ENCODE peak calls at places on chromosomes 1 and 21, in nine cellular contexts. R is adrenal gland, W is endothelial cell, U is neural crest cell, S is epithelial cell of proximal tubule, L is Calu3, F is RWPE1, H is astrocyte, C is HCT116. G is an unnamed sample.
A peak's percentile ranks its signal among the peaks of the same experiment; 100 is the strongest.

GRCh38 chr1:2537785-2538115 is 7.7 kb upstream of the HES5 start:
- DNase-seq in R (no peak), W (no peak), U (no peak), S (no peak), L (no peak), F (no peak), H (no peak), C (no peak), G (no peak)

GRCh38 chr1:117370509-117370908 is 3.3 kb downstream of the MAN1A2 start:
- DNase-seq in R (no peak), W (no peak), U (no peak), S (no peak), L (no peak), F (no peak), H (no peak), C (no peak), G (no peak)

GRCh38 chr1:56617141-56617540 is 28.0 kb upstream of the PRKAA2 start:
- DNase-seq in R (no peak), W (no peak), U (no peak), S (no peak), L (no peak), F (peak; percentile 36), H (peak; percentile 12), C (no peak), G (no peak)

GRCh38 chr1:1626207-1627141 is 5.5 kb upstream of the MMP23B start:
- DNase-seq in R (no peak), W (no peak), U (no peak), S (no peak), L (no peak), F (no peak), H (no peak), C (no peak), G (no peak)

GRCh38 chr1:112544753-112545152 is 36.0 kb downstream of the WNT2B start:
- DNase-seq in R (no peak), W (no peak), U (no peak), S (no peak), L (no peak), F (no peak), H (peak; percentile 60), C (no peak), G (no peak)

GRCh38 chr1:70790232-70790923 is 257.2 kb downstream of the PTGER3 start:
- DNase-seq in R (no peak), W (no peak), U (no peak), S (no peak), L (no peak), F (no peak), H (no peak), C (no peak), G (no peak)

GRCh38 chr21:20996421-20997307 is 1.5 kb upstream of the NCAM2 start:
- DNase-seq in R (no peak), W (no peak), U (no peak), S (no peak), L (no peak), F (no peak), H (peak; percentile 70), C (no peak), G (no peak)

GRCh38 chr1:110563089-110563488 is 43.1 kb downstream of the KCNA2 start:
- DNase-seq in R (no peak), W (no peak), U (no peak), S (no peak), L (no peak), F (no peak), H (no peak), C (no peak), G (no peak)

GRCh38 chr1:21586926-21587601 is 77.8 kb downstream of the ALPL start:
- DNase-seq in R (peak; percentile 97), W (no peak), U (no peak), S (peak; percentile 79), L (peak; percentile 80), F (peak; percentile 87), H (peak; percentile 79), C (peak; percentile 61), G (no peak)

GRCh38 chr1:230414102-230414501 is 12.0 kb downstream of the PGBD5 start:
- DNase-seq in R (no peak), W (no peak), U (no peak), S (no peak), L (no peak), F (no peak), H (no peak), C (no peak), G (no peak)

GRCh38 chr1:35894183-35894582 is 11.2 kb downstream of the AGO1 start:
- DNase-seq in R (peak; percentile 93), W (no peak), U (no peak), S (no peak), L (no peak), F (no peak), H (peak; percentile 22), C (no peak), G (no peak)

DNA sequence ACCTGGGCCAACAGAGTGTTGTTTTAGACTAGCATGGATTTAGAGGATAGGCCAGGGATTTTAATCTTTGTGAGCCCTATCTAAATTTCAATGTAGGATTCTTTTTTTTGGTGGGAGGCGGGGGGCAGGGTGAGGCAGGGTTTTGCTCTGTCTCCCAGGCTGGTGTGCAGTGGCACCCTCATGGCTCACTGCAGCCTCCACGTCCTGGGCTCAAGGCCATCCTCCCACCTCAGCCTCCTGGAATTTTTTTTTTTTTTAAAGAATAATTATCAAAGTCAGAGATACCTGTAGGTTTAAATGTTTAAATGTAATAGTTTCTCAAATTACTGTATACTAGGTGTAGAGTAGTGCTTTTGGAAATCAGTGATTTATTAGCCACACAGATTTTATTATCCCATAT is 3.4 kb upstream of the MPC2 start:
- DNase-seq in R (no peak), W (no peak), U (no peak), S (no peak), L (no peak), F (no peak), H (no peak), C (no peak), G (no peak)
- TF ChIP-seq CTCF in R (no peak), W (no peak), U (no peak), S (no peak), L (no peak), F (no peak), H (no peak), C (no peak), G (no peak)

GRCh38 chr1:153778824-153779519 is 3.8 kb downstream of the SLC27A3 start:
- DNase-seq in R (no peak), W (no peak), U (no peak), S (no peak), L (no peak), F (no peak), H (no peak), C (no peak), G (no peak)

GRCh38 chr1:153780551-153780950 is 5.3 kb downstream of the SLC27A3 start:
- DNase-seq in R (no peak), W (no peak), U (no peak), S (no peak), L (no peak), F (no peak), H (no peak), C (no peak), G (no peak)

GRCh38 chr1:153786038-153786790 is 11.0 kb downstream of the SLC27A3 start:
- DNase-seq in R (no peak), W (no peak), U (no peak), S (no peak), L (no peak), F (no peak), H (no peak), C (no peak), G (no peak)

GRCh38 chr1:153779781-153780541 is 4.8 kb downstream of the SLC27A3 start:
- DNase-seq in R (peak; percentile 94), W (no peak), U (no peak), S (no peak), L (no peak), F (no peak), H (no peak), C (no peak), G (no peak)

DNA sequence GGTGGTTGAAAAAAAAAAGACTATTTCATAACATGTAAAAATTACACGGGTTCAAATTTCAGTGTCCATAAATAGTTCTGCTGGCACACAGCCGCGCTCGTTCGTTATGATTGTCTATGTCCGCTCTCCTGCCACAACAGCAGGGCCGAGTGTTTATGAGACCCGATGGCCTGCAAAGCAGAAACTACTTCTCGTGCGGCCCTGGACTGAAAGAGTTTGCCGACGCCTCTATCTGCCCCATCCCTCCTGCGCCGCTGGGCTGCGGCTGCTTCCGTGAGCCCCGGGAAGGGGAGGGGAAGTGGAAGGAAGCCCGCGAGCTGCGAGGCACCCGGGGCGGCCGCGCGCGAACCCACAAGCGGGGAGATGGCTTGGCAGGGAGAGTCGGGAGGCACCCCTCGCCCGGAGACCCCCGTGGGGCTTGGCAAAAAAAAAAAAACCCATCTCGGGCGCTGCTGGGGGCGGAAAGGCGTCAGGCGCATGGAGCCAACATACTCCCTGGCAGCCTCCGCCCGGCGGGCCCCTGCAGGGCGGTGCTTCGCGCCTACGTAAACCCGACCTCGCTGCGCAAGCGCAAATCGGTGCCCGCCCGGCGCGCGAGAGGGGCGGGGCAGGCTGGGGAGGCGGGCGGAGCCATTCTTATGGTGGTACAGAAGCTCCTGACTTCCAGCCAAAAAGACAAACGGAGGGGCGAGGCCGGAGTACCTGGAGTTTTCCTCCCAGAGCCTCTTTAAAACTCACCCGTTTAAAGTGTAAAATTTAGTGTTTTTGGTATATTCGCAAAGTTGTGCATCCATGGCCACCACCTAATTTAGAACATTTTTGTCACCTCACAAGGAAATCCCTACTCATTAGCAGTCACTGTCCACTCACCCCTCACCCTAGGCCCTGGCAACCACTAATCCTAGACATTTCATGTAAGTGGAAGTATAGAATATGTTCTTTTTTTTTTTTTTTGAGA is 8.3 kb downstream of the SLC27A3 start:
- DNase-seq in R (peak; percentile 91), W (peak; percentile 92), U (peak; percentile 88), S (no peak), L (peak; percentile 96), F (peak; percentile 96), H (peak; percentile 72), C (peak; percentile 71), G (peak; percentile 91)
- TF ChIP-seq CTCF in R (peak; percentile 28), W (no peak), U (peak; percentile 21), S (no peak), L (no peak), F (no peak), H (no peak), C (no peak), G (no peak)

DNA sequence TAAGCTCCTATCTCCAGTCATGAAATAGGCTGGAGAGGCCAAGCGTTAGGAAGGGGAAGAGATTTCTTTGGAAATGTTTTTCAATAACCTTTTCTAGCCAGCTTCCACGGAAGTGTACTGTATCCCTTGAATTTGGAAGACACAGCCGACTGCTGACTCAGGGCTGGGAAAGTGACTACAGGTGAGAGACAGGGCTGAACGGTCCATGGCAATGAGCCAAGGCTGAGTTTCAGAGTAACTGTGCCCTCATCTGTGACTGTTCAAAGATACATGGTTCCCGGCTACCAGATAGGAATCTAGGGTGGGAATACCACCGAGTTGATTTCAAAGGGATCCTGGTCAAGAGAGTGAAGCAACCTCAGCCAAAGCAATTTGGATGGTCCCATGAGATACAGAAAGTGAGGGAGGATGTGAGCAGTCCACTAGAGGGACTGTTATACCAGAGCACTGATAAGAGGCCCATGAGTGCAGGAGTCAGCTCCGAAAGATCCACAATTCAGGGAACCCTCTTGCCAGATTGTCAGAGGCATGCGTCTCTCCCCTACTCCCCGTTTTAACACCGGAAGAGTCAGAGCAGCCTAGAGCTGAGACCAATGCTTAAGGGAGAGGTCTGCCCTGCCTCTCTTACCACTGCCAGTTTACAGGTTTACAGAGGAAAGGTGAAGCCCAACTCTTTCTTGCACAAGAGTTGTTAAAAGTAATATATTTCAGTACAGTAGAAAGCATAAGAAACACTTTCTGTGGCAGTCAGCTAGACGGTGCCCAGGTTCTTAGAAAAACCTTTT is 3.2 kb upstream of the KRTAP19-8 start:
- DNase-seq in R (no peak), W (no peak), U (no peak), S (no peak), L (no peak), F (no peak), H (no peak), C (no peak), G (no peak)
- TF ChIP-seq CTCF in R (no peak), W (no peak), U (no peak), S (no peak), L (no peak), F (no peak), H (no peak), C (no peak), G (no peak)

GRCh38 chr1:53616927-53617326 is 122.0 kb downstream of the GLIS1 start:
- DNase-seq in R (no peak), W (no peak), U (no peak), S (no peak), L (no peak), F (no peak), H (peak; percentile 5), C (no peak), G (no peak)
- TF ChIP-seq CTCF in R (no peak), W (no peak), U (no peak), S (peak; percentile 17), L (no peak), F (no peak), H (no peak), C (no peak), G (no peak)